ENCODE peak calls at places on chromosomes 13 and 19, in five cellular contexts. One of them, this sample, is unnamed. For H3K36me3, the result is how much of the 10 kb centered on the place peaks cover.

GRCh38 chr13:72255908-72256307 is 388.9 kb upstream of the DACH1 start:
- DNase-seq in psoas muscle: no peak
- DNase-seq in CD8-positive, alpha-beta T cell: no peak
- DNase-seq in ovary: no peak
- DNase-seq in GM23248: no peak
- DNase-seq in this sample: peak

GRCh38 chr13:33678906-33679657 is 138.9 kb upstream of the RFC3 start:
- DNase-seq in GM23248: peak
- DNase-seq in psoas muscle: peak
- DNase-seq in ovary: peak
- DNase-seq in CD8-positive, alpha-beta T cell: peak
- DNase-seq in this sample: peak

GRCh38 chr13:22270881-22271280 is 600.0 kb downstream of the FGF9 start:
- DNase-seq in GM23248: no peak
- DNase-seq in ovary: no peak
- DNase-seq in psoas muscle: no peak
- DNase-seq in CD8-positive, alpha-beta T cell: no peak
- DNase-seq in this sample: no peak

GRCh38 chr19:47633516-47633915 is 24.6 kb downstream of the BICRA start:
- DNase-seq in CD8-positive, alpha-beta T cell: no peak
- DNase-seq in ovary: no peak
- DNase-seq in psoas muscle: no peak
- DNase-seq in GM23248: no peak
- DNase-seq in this sample: no peak

GRCh38 chr13:106570354-106570822 is 2.5 kb upstream of the ARGLU1 start:
- DNase-seq in CD8-positive, alpha-beta T cell: peak
- DNase-seq in GM23248: peak
- DNase-seq in ovary: peak
- DNase-seq in psoas muscle: peak
- DNase-seq in this sample: peak

GRCh38 chr19:56111601-56112312 is 9.3 kb downstream of the ZNF787 start:
- DNase-seq in CD8-positive, alpha-beta T cell: peak
- DNase-seq in psoas muscle: peak
- DNase-seq in ovary: no peak
- DNase-seq in GM23248: no peak
- DNase-seq in this sample: peak

GRCh38 chr13:42066542-42066941 is 18.1 kb downstream of the DGKH start:
- DNase-seq in psoas muscle: no peak
- DNase-seq in GM23248: peak
- DNase-seq in ovary: no peak
- DNase-seq in CD8-positive, alpha-beta T cell: no peak
- DNase-seq in this sample: no peak

GRCh38 chr19:21463449-21464105 is 41.8 kb upstream of the ZNF429 start:
- DNase-seq in psoas muscle: peak
- DNase-seq in GM23248: no peak
- DNase-seq in ovary: peak
- DNase-seq in CD8-positive, alpha-beta T cell: no peak
- DNase-seq in this sample: peak

GRCh38 chr19:55113570-55114039 is 3.8 kb downstream of the PPP1R12C start:
- DNase-seq in psoas muscle: peak
- DNase-seq in ovary: peak
- DNase-seq in GM23248: peak
- DNase-seq in CD8-positive, alpha-beta T cell: no peak
- DNase-seq in this sample: peak

GRCh38 chr13:107767119-107767518 is 448.2 kb downstream of the LIG4 start:
- DNase-seq in ovary: no peak
- DNase-seq in CD8-positive, alpha-beta T cell: no peak
- DNase-seq in GM23248: peak
- DNase-seq in psoas muscle: no peak
- DNase-seq in this sample: no peak

GRCh38 chr19:27776020-27776419 is 1436.9 kb downstream of the UQCRFS1 start:
- DNase-seq in CD8-positive, alpha-beta T cell: no peak
- DNase-seq in GM23248: peak
- DNase-seq in ovary: no peak
- DNase-seq in psoas muscle: no peak
- DNase-seq in this sample: no peak

GRCh38 chr13:21849323-21849722 is 178.4 kb downstream of the FGF9 start:
- DNase-seq in ovary: no peak
- DNase-seq in CD8-positive, alpha-beta T cell: no peak
- DNase-seq in psoas muscle: no peak
- DNase-seq in GM23248: peak
- DNase-seq in this sample: peak

GRCh38 chr13:109998808-109999528 is 212.6 kb upstream of the IRS2 start:
- DNase-seq in GM23248: peak
- DNase-seq in ovary: no peak
- DNase-seq in CD8-positive, alpha-beta T cell: no peak
- DNase-seq in psoas muscle: no peak
- DNase-seq in this sample: no peak

GRCh38 chr13:67148219-67148583 is 81.9 kb downstream of the PCDH9 start:
- DNase-seq in GM23248: peak
- DNase-seq in psoas muscle: no peak
- DNase-seq in CD8-positive, alpha-beta T cell: no peak
- DNase-seq in ovary: no peak
- DNase-seq in this sample: no peak

GRCh38 chr13:46124967-46125933 is 20.4 kb upstream of the CPB2 start:
- DNase-seq in CD8-positive, alpha-beta T cell: no peak
- DNase-seq in GM23248: peak
- DNase-seq in psoas muscle: no peak
- DNase-seq in ovary: no peak
- DNase-seq in this sample: no peak

GRCh38 chr13:50080856-50081105 is 65.5 kb downstream of the KCNRG start:
- DNase-seq in psoas muscle: no peak
- DNase-seq in CD8-positive, alpha-beta T cell: no peak
- DNase-seq in ovary: no peak
- DNase-seq in GM23248: peak
- DNase-seq in this sample: no peak

GRCh38 chr13:82947121-82948077 is 934.9 kb downstream of the SLITRK1 start:
- DNase-seq in GM23248: peak
- DNase-seq in CD8-positive, alpha-beta T cell: no peak
- DNase-seq in ovary: no peak
- DNase-seq in psoas muscle: no peak
- DNase-seq in this sample: no peak

GRCh38 chr19:47373246-47374240 is 24.4 kb downstream of the DHX34 start:
- DNase-seq in GM23248: no peak
- DNase-seq in psoas muscle: no peak
- DNase-seq in CD8-positive, alpha-beta T cell: no peak
- DNase-seq in ovary: no peak
- DNase-seq in this sample: peak

GRCh38 chr13:43835701-43836100 is 43.8 kb downstream of the CCDC122 start:
- DNase-seq in CD8-positive, alpha-beta T cell: no peak
- DNase-seq in GM23248: peak
- DNase-seq in ovary: no peak
- DNase-seq in psoas muscle: no peak
- DNase-seq in this sample: no peak

GRCh38 chr13:41259875-41260501 is 3.4 kb downstream of the MTRF1 start:
- DNase-seq in psoas muscle: no peak
- DNase-seq in GM23248: no peak
- DNase-seq in CD8-positive, alpha-beta T cell: no peak
- DNase-seq in ovary: no peak
- DNase-seq in this sample: no peak

GRCh38 chr13:51525567-51526165 is 58.6 kb upstream of the WDFY2 start:
- DNase-seq in CD8-positive, alpha-beta T cell: no peak
- DNase-seq in GM23248: peak
- DNase-seq in psoas muscle: no peak
- DNase-seq in ovary: no peak
- DNase-seq in this sample: no peak

GRCh38 chr13:66778461-66778860 is 451.7 kb downstream of the PCDH9 start:
- DNase-seq in GM23248: no peak
- DNase-seq in psoas muscle: no peak
- DNase-seq in CD8-positive, alpha-beta T cell: no peak
- DNase-seq in ovary: no peak
- DNase-seq in this sample: no peak

GRCh38 chr19:16340092-16340491 is 15.5 kb downstream of the KLF2 start:
- DNase-seq in CD8-positive, alpha-beta T cell: no peak
- DNase-seq in psoas muscle: no peak
- DNase-seq in GM23248: no peak
- DNase-seq in ovary: peak
- DNase-seq in this sample: no peak

GRCh38 chr19:35138305-35138799 is 272 bp upstream of the FXYD1 start:
- DNase-seq in ovary: peak
- DNase-seq in GM23248: no peak
- DNase-seq in CD8-positive, alpha-beta T cell: no peak
- DNase-seq in psoas muscle: peak
- DNase-seq in this sample: peak

GRCh38 chr19:48152552-48152951 is 17.6 kb downstream of the LIG1 start:
- DNase-seq in GM23248: peak
- DNase-seq in psoas muscle: peak
- DNase-seq in ovary: peak
- DNase-seq in CD8-positive, alpha-beta T cell: peak
- DNase-seq in this sample: peak

GRCh38 chr19:5578094-5578846 is 10.5 kb upstream of the TINCR start:
- DNase-seq in psoas muscle: peak
- DNase-seq in CD8-positive, alpha-beta T cell: peak
- DNase-seq in GM23248: peak
- DNase-seq in ovary: peak
- DNase-seq in this sample: peak

GRCh38 chr13:106651442-106651841 is 83.5 kb upstream of the ARGLU1 start:
- DNase-seq in ovary: no peak
- DNase-seq in psoas muscle: no peak
- DNase-seq in CD8-positive, alpha-beta T cell: no peak
- DNase-seq in GM23248: no peak
- DNase-seq in this sample: no peak

GRCh38 chr13:25732146-25732865 is 319.5 kb downstream of the SHISA2 start:
- DNase-seq in ovary: no peak
- DNase-seq in psoas muscle: no peak
- DNase-seq in GM23248: peak
- DNase-seq in CD8-positive, alpha-beta T cell: no peak
- DNase-seq in this sample: no peak

GRCh38 chr13:59111711-59112110 is 1052.0 kb downstream of the DIAPH3 start:
- DNase-seq in psoas muscle: no peak
- DNase-seq in ovary: no peak
- DNase-seq in GM23248: peak
- DNase-seq in CD8-positive, alpha-beta T cell: no peak
- DNase-seq in this sample: no peak

GRCh38 chr13:20570540-20570939 is 3.6 kb downstream of the IFT88 start:
- DNase-seq in psoas muscle: no peak
- DNase-seq in CD8-positive, alpha-beta T cell: no peak
- DNase-seq in ovary: no peak
- DNase-seq in GM23248: peak
- DNase-seq in this sample: no peak

GRCh38 chr13:72953391-72953960 is 105.3 kb upstream of the KLF5 start:
- DNase-seq in GM23248: no peak
- DNase-seq in ovary: no peak
- DNase-seq in CD8-positive, alpha-beta T cell: no peak
- DNase-seq in psoas muscle: no peak
- DNase-seq in this sample: no peak

GRCh38 chr13:75365724-75366173 is 116.2 kb downstream of the TBC1D4 start:
- DNase-seq in ovary: no peak
- DNase-seq in psoas muscle: no peak
- DNase-seq in CD8-positive, alpha-beta T cell: no peak
- DNase-seq in GM23248: peak
- DNase-seq in this sample: no peak

GRCh38 chr13:57632276-57633140 is 964 bp downstream of the PCDH17 start:
- DNase-seq in GM23248: no peak
- DNase-seq in CD8-positive, alpha-beta T cell: no peak
- DNase-seq in ovary: peak
- DNase-seq in psoas muscle: peak
- DNase-seq in this sample: peak

GRCh38 chr19:4443188-4443587 is 14.4 kb downstream of the UBXN6 start:
- DNase-seq in CD8-positive, alpha-beta T cell: no peak
- DNase-seq in GM23248: no peak
- DNase-seq in ovary: no peak
- DNase-seq in psoas muscle: no peak
- DNase-seq in this sample: peak

GRCh38 chr13:55570371-55570770 is 1570.3 kb upstream of the PRR20A start:
- DNase-seq in ovary: no peak
- DNase-seq in GM23248: no peak
- DNase-seq in CD8-positive, alpha-beta T cell: no peak
- DNase-seq in psoas muscle: no peak
- DNase-seq in this sample: no peak

GRCh38 chr13:55572408-55572807 is 1568.3 kb upstream of the PRR20A start:
- DNase-seq in psoas muscle: no peak
- DNase-seq in GM23248: no peak
- DNase-seq in ovary: no peak
- DNase-seq in CD8-positive, alpha-beta T cell: no peak
- DNase-seq in this sample: no peak

GRCh38 chr13:55573565-55573964 is 1567.2 kb upstream of the PRR20A start:
- DNase-seq in GM23248: no peak
- DNase-seq in CD8-positive, alpha-beta T cell: no peak
- DNase-seq in psoas muscle: no peak
- DNase-seq in ovary: no peak
- DNase-seq in this sample: no peak

GRCh38 chr13:55571237-55571867 is 1569.4 kb upstream of the PRR20A start:
- DNase-seq in CD8-positive, alpha-beta T cell: no peak
- DNase-seq in psoas muscle: no peak
- DNase-seq in ovary: no peak
- DNase-seq in GM23248: no peak
- DNase-seq in this sample: no peak

GRCh38 chr13:55572862-55573261 is 1567.9 kb upstream of the PRR20A start:
- DNase-seq in psoas muscle: no peak
- DNase-seq in GM23248: no peak
- DNase-seq in ovary: no peak
- DNase-seq in CD8-positive, alpha-beta T cell: no peak
- DNase-seq in this sample: no peak
- H3K36me3 ChIP-seq in psoas muscle: under half
- H3K36me3 ChIP-seq in GM23248: under half
- H3K36me3 ChIP-seq in ovary: under half
- H3K36me3 ChIP-seq in CD8-positive, alpha-beta T cell: under half
- H3K36me3 ChIP-seq in this sample: under half

GRCh38 chr19:42068756-42069571 is 1.0 kb downstream of the GRIK5 start:
- DNase-seq in psoas muscle: no peak
- DNase-seq in ovary: no peak
- DNase-seq in GM23248: no peak
- DNase-seq in CD8-positive, alpha-beta T cell: no peak
- DNase-seq in this sample: peak
- H3K4me3 ChIP-seq in psoas muscle: peak
- H3K4me3 ChIP-seq in ovary: peak
- H3K4me3 ChIP-seq in GM23248: no peak
- H3K4me3 ChIP-seq in CD8-positive, alpha-beta T cell: no peak
- H3K4me3 ChIP-seq in this sample: peak

GRCh38 chr19:12945479-12946091 is at the start of gene RAD23A:
- DNase-seq in ovary: peak
- DNase-seq in GM23248: peak
- DNase-seq in psoas muscle: peak
- DNase-seq in CD8-positive, alpha-beta T cell: peak
- DNase-seq in this sample: peak
- H3K36me3 ChIP-seq in ovary: under half
- H3K36me3 ChIP-seq in GM23248: under half
- H3K36me3 ChIP-seq in psoas muscle: under half
- H3K36me3 ChIP-seq in CD8-positive, alpha-beta T cell: half or more
- H3K36me3 ChIP-seq in this sample: under half

GRCh38 chr19:2611483-2612464 is 90.7 kb downstream of the GNG7 start:
- DNase-seq in GM23248: no peak
- DNase-seq in ovary: no peak
- DNase-seq in CD8-positive, alpha-beta T cell: no peak
- DNase-seq in psoas muscle: no peak
- DNase-seq in this sample: no peak

GRCh38 chr19:2610637-2611482 is 91.6 kb downstream of the GNG7 start:
- DNase-seq in psoas muscle: peak
- DNase-seq in CD8-positive, alpha-beta T cell: peak
- DNase-seq in ovary: peak
- DNase-seq in GM23248: peak
- DNase-seq in this sample: peak

GRCh38 chr19:2607712-2608601 is 94.5 kb downstream of the GNG7 start:
- DNase-seq in ovary: no peak
- DNase-seq in CD8-positive, alpha-beta T cell: peak
- DNase-seq in GM23248: no peak
- DNase-seq in psoas muscle: no peak
- DNase-seq in this sample: peak

GRCh38 chr19:2609389-2610116 is 92.9 kb downstream of the GNG7 start:
- DNase-seq in GM23248: no peak
- DNase-seq in ovary: no peak
- DNase-seq in psoas muscle: no peak
- DNase-seq in CD8-positive, alpha-beta T cell: no peak
- DNase-seq in this sample: peak

GRCh38 chr19:2608602-2608922 is 93.9 kb downstream of the GNG7 start:
- DNase-seq in ovary: no peak
- DNase-seq in psoas muscle: no peak
- DNase-seq in CD8-positive, alpha-beta T cell: no peak
- DNase-seq in GM23248: no peak
- DNase-seq in this sample: no peak
- H3K4me3 ChIP-seq in ovary: no peak
- H3K4me3 ChIP-seq in psoas muscle: no peak
- H3K4me3 ChIP-seq in CD8-positive, alpha-beta T cell: no peak
- H3K4me3 ChIP-seq in GM23248: no peak
- H3K4me3 ChIP-seq in this sample: no peak

This sample was measured in H7.